ENCODE peak calls at places on chromosomes 1 and 21, in seven cellular contexts. One of them, this sample, is unnamed.

GRCh38 chr1:243977104-243977503 is 74.0 kb upstream of the ZBTB18 start:
- DNase-seq in uterus: no peak
- DNase-seq in cardiac fibroblast: peak
- DNase-seq in dorsolateral prefrontal cortex: no peak
- DNase-seq in esophagus squamous epithelium: no peak
- DNase-seq in heart left ventricle: no peak
- DNase-seq in fibroblast of mammary gland: peak
- DNase-seq in this sample: peak

GRCh38 chr1:72006092-72006491 is 276.2 kb downstream of the NEGR1 start:
- DNase-seq in uterus: no peak
- DNase-seq in heart left ventricle: no peak
- DNase-seq in esophagus squamous epithelium: no peak
- DNase-seq in fibroblast of mammary gland: no peak
- DNase-seq in cardiac fibroblast: peak
- DNase-seq in dorsolateral prefrontal cortex: no peak
- DNase-seq in this sample: peak

GRCh38 chr1:3659093-3659492 is 6.8 kb downstream of the TP73 start:
- DNase-seq in uterus: no peak
- DNase-seq in cardiac fibroblast: no peak
- DNase-seq in fibroblast of mammary gland: no peak
- DNase-seq in heart left ventricle: no peak
- DNase-seq in esophagus squamous epithelium: no peak
- DNase-seq in dorsolateral prefrontal cortex: no peak
- DNase-seq in this sample: no peak

GRCh38 chr1:179754031-179754624 is 11.0 kb downstream of the FAM163A start:
- DNase-seq in heart left ventricle: no peak
- DNase-seq in cardiac fibroblast: peak
- DNase-seq in fibroblast of mammary gland: peak
- DNase-seq in uterus: no peak
- DNase-seq in esophagus squamous epithelium: no peak
- DNase-seq in dorsolateral prefrontal cortex: no peak
- DNase-seq in this sample: peak

GRCh38 chr1:224333939-224334701 is 4.1 kb upstream of the NVL start:
- DNase-seq in cardiac fibroblast: peak
- DNase-seq in heart left ventricle: no peak
- DNase-seq in dorsolateral prefrontal cortex: no peak
- DNase-seq in fibroblast of mammary gland: peak
- DNase-seq in uterus: no peak
- DNase-seq in esophagus squamous epithelium: no peak
- DNase-seq in this sample: peak

GRCh38 chr1:47592296-47592975 is 154.6 kb downstream of the FOXD2 start:
- DNase-seq in cardiac fibroblast: no peak
- DNase-seq in dorsolateral prefrontal cortex: no peak
- DNase-seq in esophagus squamous epithelium: no peak
- DNase-seq in heart left ventricle: no peak
- DNase-seq in fibroblast of mammary gland: no peak
- DNase-seq in uterus: no peak
- DNase-seq in this sample: no peak

GRCh38 chr1:212607206-212607923 is 1.2 kb upstream of the ATF3 start:
- DNase-seq in heart left ventricle: peak
- DNase-seq in fibroblast of mammary gland: no peak
- DNase-seq in dorsolateral prefrontal cortex: no peak
- DNase-seq in uterus: peak
- DNase-seq in cardiac fibroblast: peak
- DNase-seq in esophagus squamous epithelium: no peak
- DNase-seq in this sample: no peak

GRCh38 chr1:86362807-86363206 is 33.3 kb downstream of the ODF2L start:
- DNase-seq in esophagus squamous epithelium: no peak
- DNase-seq in fibroblast of mammary gland: no peak
- DNase-seq in uterus: no peak
- DNase-seq in dorsolateral prefrontal cortex: no peak
- DNase-seq in cardiac fibroblast: no peak
- DNase-seq in heart left ventricle: no peak
- DNase-seq in this sample: no peak

GRCh38 chr1:158124034-158124433 is 56.7 kb upstream of the CD1D start:
- DNase-seq in dorsolateral prefrontal cortex: no peak
- DNase-seq in uterus: no peak
- DNase-seq in heart left ventricle: no peak
- DNase-seq in fibroblast of mammary gland: no peak
- DNase-seq in esophagus squamous epithelium: no peak
- DNase-seq in cardiac fibroblast: peak
- DNase-seq in this sample: no peak

GRCh38 chr1:35599411-35599810 is 26.3 kb downstream of the TFAP2E start:
- DNase-seq in dorsolateral prefrontal cortex: no peak
- DNase-seq in uterus: no peak
- DNase-seq in heart left ventricle: no peak
- DNase-seq in cardiac fibroblast: no peak
- DNase-seq in fibroblast of mammary gland: no peak
- DNase-seq in esophagus squamous epithelium: no peak
- DNase-seq in this sample: no peak

GRCh38 chr1:75985827-75986226 is 53.6 kb upstream of the ASB17 start:
- DNase-seq in esophagus squamous epithelium: no peak
- DNase-seq in cardiac fibroblast: peak
- DNase-seq in dorsolateral prefrontal cortex: no peak
- DNase-seq in fibroblast of mammary gland: peak
- DNase-seq in heart left ventricle: no peak
- DNase-seq in uterus: no peak
- DNase-seq in this sample: no peak

GRCh38 chr21:15333943-15334342 is 269.1 kb upstream of the NRIP1 start:
- DNase-seq in fibroblast of mammary gland: no peak
- DNase-seq in heart left ventricle: no peak
- DNase-seq in esophagus squamous epithelium: no peak
- DNase-seq in cardiac fibroblast: no peak
- DNase-seq in uterus: no peak
- DNase-seq in dorsolateral prefrontal cortex: no peak
- DNase-seq in this sample: no peak

GRCh38 chr1:14666376-14666775 is 67.9 kb downstream of the KAZN start:
- DNase-seq in uterus: no peak
- DNase-seq in fibroblast of mammary gland: no peak
- DNase-seq in esophagus squamous epithelium: no peak
- DNase-seq in cardiac fibroblast: no peak
- DNase-seq in heart left ventricle: no peak
- DNase-seq in dorsolateral prefrontal cortex: no peak
- DNase-seq in this sample: no peak

GRCh38 chr1:37562984-37563383 is 6.2 kb downstream of the DNALI1 start:
- DNase-seq in fibroblast of mammary gland: no peak
- DNase-seq in cardiac fibroblast: no peak
- DNase-seq in esophagus squamous epithelium: no peak
- DNase-seq in uterus: no peak
- DNase-seq in heart left ventricle: no peak
- DNase-seq in dorsolateral prefrontal cortex: no peak
- DNase-seq in this sample: no peak

GRCh38 chr1:1058088-1058905 is 15.8 kb downstream of the RNF223 start:
- DNase-seq in esophagus squamous epithelium: no peak
- DNase-seq in heart left ventricle: no peak
- DNase-seq in fibroblast of mammary gland: no peak
- DNase-seq in dorsolateral prefrontal cortex: no peak
- DNase-seq in uterus: no peak
- DNase-seq in cardiac fibroblast: no peak
- DNase-seq in this sample: no peak

GRCh38 chr1:68294354-68295066 is 62.2 kb upstream of the WLS start:
- DNase-seq in esophagus squamous epithelium: no peak
- DNase-seq in cardiac fibroblast: no peak
- DNase-seq in heart left ventricle: no peak
- DNase-seq in dorsolateral prefrontal cortex: no peak
- DNase-seq in uterus: no peak
- DNase-seq in fibroblast of mammary gland: no peak
- DNase-seq in this sample: no peak

GRCh38 chr1:68291763-68292384 is 59.6 kb upstream of the WLS start:
- DNase-seq in heart left ventricle: no peak
- DNase-seq in cardiac fibroblast: peak
- DNase-seq in esophagus squamous epithelium: no peak
- DNase-seq in fibroblast of mammary gland: peak
- DNase-seq in uterus: no peak
- DNase-seq in dorsolateral prefrontal cortex: no peak
- DNase-seq in this sample: no peak

GRCh38 chr1:68293122-68293521 is 60.8 kb upstream of the WLS start:
- DNase-seq in dorsolateral prefrontal cortex: no peak
- DNase-seq in esophagus squamous epithelium: no peak
- DNase-seq in heart left ventricle: no peak
- DNase-seq in fibroblast of mammary gland: no peak
- DNase-seq in uterus: no peak
- DNase-seq in cardiac fibroblast: no peak
- DNase-seq in this sample: no peak

DNA sequence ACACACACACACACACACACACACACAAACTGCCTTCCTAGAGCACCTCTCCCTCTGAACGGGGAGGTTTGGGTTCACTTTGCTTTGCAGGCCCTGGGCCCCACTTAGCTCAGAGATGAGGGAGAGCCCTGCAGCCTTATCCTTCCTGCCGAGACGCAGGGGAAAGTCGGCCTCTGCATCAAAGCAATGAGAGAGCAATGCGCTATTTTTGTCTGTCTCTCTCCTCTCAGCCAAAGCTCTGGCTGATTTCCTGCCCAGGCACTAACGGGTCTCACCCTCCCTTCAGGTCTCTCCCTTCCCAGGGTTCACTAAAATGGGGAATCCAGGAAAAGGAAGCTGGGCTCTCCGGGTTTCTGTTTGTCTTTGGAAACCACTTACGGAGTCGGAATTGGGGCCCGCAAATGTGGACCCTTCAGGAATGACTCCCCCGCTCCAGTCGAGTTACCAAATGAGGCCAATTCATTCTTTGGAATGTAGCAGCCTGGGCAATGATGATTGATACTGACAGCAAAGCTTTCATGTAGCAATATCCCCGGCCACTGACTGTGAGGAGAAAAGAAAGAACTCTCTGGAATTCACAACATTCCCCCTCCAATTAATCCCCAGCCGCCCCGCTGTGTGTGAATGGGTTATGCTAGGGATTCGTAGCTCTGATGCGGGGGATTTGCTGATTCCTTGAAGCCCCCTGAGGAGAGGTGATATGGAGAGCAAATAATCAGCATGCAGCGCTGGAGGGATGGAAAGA is 61.5 kb upstream of the WLS start:
- DNase-seq in heart left ventricle: peak
- DNase-seq in uterus: peak
- DNase-seq in fibroblast of mammary gland: peak
- DNase-seq in esophagus squamous epithelium: no peak
- DNase-seq in cardiac fibroblast: peak
- DNase-seq in dorsolateral prefrontal cortex: no peak
- DNase-seq in this sample: peak
- H3K4me3 ChIP-seq in heart left ventricle: no peak
- H3K4me3 ChIP-seq in uterus: no peak
- H3K4me3 ChIP-seq in fibroblast of mammary gland: no peak
- H3K4me3 ChIP-seq in esophagus squamous epithelium: no peak
- H3K4me3 ChIP-seq in cardiac fibroblast: no peak
- H3K4me3 ChIP-seq in dorsolateral prefrontal cortex: no peak
- H3K4me3 ChIP-seq in this sample: peak

GRCh38 chr1:42456010-42456753 is at the start of the genes PPCS and ZMYND12:
- DNase-seq in dorsolateral prefrontal cortex: peak
- DNase-seq in uterus: peak
- DNase-seq in cardiac fibroblast: peak
- DNase-seq in fibroblast of mammary gland: peak
- DNase-seq in heart left ventricle: peak
- DNase-seq in esophagus squamous epithelium: peak
- DNase-seq in this sample: peak
- TF ChIP-seq CTCF in dorsolateral prefrontal cortex: no peak
- TF ChIP-seq CTCF in uterus: no peak
- TF ChIP-seq CTCF in cardiac fibroblast: no peak
- TF ChIP-seq CTCF in fibroblast of mammary gland: no peak
- TF ChIP-seq CTCF in heart left ventricle: no peak
- TF ChIP-seq CTCF in esophagus squamous epithelium: no peak
- TF ChIP-seq CTCF in this sample: peak

GRCh38 chr1:156073740-156074139 is 8.5 kb downstream of the MEX3A start:
- DNase-seq in uterus: no peak
- DNase-seq in fibroblast of mammary gland: no peak
- DNase-seq in heart left ventricle: no peak
- DNase-seq in dorsolateral prefrontal cortex: no peak
- DNase-seq in esophagus squamous epithelium: no peak
- DNase-seq in cardiac fibroblast: no peak
- DNase-seq in this sample: no peak

GRCh38 chr1:156075775-156076204 is 6.5 kb downstream of the MEX3A start:
- DNase-seq in uterus: no peak
- DNase-seq in fibroblast of mammary gland: no peak
- DNase-seq in heart left ventricle: no peak
- DNase-seq in esophagus squamous epithelium: no peak
- DNase-seq in dorsolateral prefrontal cortex: no peak
- DNase-seq in cardiac fibroblast: no peak
- DNase-seq in this sample: no peak

GRCh38 chr1:156074661-156075060 is 7.6 kb downstream of the MEX3A start:
- DNase-seq in fibroblast of mammary gland: no peak
- DNase-seq in cardiac fibroblast: no peak
- DNase-seq in heart left ventricle: no peak
- DNase-seq in esophagus squamous epithelium: no peak
- DNase-seq in uterus: no peak
- DNase-seq in dorsolateral prefrontal cortex: no peak
- DNase-seq in this sample: no peak

GRCh38 chr1:156076609-156077429 is 5.4 kb downstream of the MEX3A start:
- DNase-seq in dorsolateral prefrontal cortex: no peak
- DNase-seq in cardiac fibroblast: no peak
- DNase-seq in heart left ventricle: peak
- DNase-seq in esophagus squamous epithelium: no peak
- DNase-seq in fibroblast of mammary gland: peak
- DNase-seq in uterus: peak
- DNase-seq in this sample: no peak

DNA sequence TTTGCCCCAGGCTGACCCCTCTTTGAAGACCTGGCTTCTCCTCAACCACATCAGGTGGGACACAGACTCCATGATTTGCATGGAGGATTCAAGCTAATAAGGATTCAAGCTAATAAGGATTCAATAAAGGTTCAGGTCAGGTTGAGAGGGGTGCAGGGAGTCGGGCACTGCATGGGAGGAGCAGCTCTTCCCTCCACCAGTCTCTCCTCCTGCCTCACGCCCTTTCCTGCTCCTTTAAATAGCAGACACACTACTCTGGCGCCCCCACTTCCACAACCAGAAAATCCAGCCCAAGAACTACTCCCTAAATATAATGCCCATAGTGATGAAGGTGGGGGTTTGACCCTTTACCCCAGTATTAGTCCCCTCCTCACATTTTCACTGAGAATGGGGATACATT is 7.1 kb downstream of the MEX3A start:
- DNase-seq in cardiac fibroblast: no peak
- DNase-seq in uterus: no peak
- DNase-seq in esophagus squamous epithelium: no peak
- DNase-seq in dorsolateral prefrontal cortex: no peak
- DNase-seq in heart left ventricle: no peak
- DNase-seq in fibroblast of mammary gland: no peak
- DNase-seq in this sample: no peak
- H3K4me3 ChIP-seq in cardiac fibroblast: no peak
- H3K4me3 ChIP-seq in uterus: no peak
- H3K4me3 ChIP-seq in esophagus squamous epithelium: no peak
- H3K4me3 ChIP-seq in dorsolateral prefrontal cortex: no peak
- H3K4me3 ChIP-seq in heart left ventricle: no peak
- H3K4me3 ChIP-seq in fibroblast of mammary gland: no peak
- H3K4me3 ChIP-seq in this sample: no peak

GRCh38 chr1:197615693-197616011 is 159.6 kb downstream of the DENND1B start:
- DNase-seq in esophagus squamous epithelium: no peak
- DNase-seq in heart left ventricle: no peak
- DNase-seq in fibroblast of mammary gland: no peak
- DNase-seq in cardiac fibroblast: no peak
- DNase-seq in uterus: no peak
- DNase-seq in dorsolateral prefrontal cortex: no peak
- DNase-seq in this sample: no peak
- TF ChIP-seq CTCF in esophagus squamous epithelium: no peak
- TF ChIP-seq CTCF in heart left ventricle: no peak
- TF ChIP-seq CTCF in fibroblast of mammary gland: no peak
- TF ChIP-seq CTCF in cardiac fibroblast: no peak
- TF ChIP-seq CTCF in uterus: no peak
- TF ChIP-seq CTCF in dorsolateral prefrontal cortex: no peak
- TF ChIP-seq CTCF in this sample: no peak

GRCh38 chr1:164753521-164754077 is 194.6 kb downstream of the PBX1 start:
- DNase-seq in dorsolateral prefrontal cortex: no peak
- DNase-seq in heart left ventricle: no peak
- DNase-seq in uterus: no peak
- DNase-seq in esophagus squamous epithelium: no peak
- DNase-seq in fibroblast of mammary gland: peak
- DNase-seq in cardiac fibroblast: peak
- DNase-seq in this sample: peak
- H3K4me3 ChIP-seq in dorsolateral prefrontal cortex: peak
- H3K4me3 ChIP-seq in heart left ventricle: no peak
- H3K4me3 ChIP-seq in uterus: peak
- H3K4me3 ChIP-seq in esophagus squamous epithelium: no peak
- H3K4me3 ChIP-seq in fibroblast of mammary gland: no peak
- H3K4me3 ChIP-seq in cardiac fibroblast: no peak
- H3K4me3 ChIP-seq in this sample: peak

This sample was measured in AG10803.